ENCODE peak calls at places on chromosomes 6 and 20, in seven cellular contexts. One of them, this sample, is unnamed. For H3K9me3, the result is how much of the 10 kb centered on the place peaks cover.

GRCh38 chr20:1623501-1624250 is 3.9 kb upstream of the SIRPB1 start:
- DNase-seq in heart left ventricle: no peak
- DNase-seq in hepatocyte: peak
- DNase-seq in HCT116: no peak
- DNase-seq in mammary epithelial cell: no peak
- DNase-seq in tibial artery: no peak
- DNase-seq in lower lobe of right lung: no peak
- DNase-seq in this sample: no peak

GRCh38 chr6:30612687-30613248 is 4.3 kb downstream of the PPP1R10 start:
- DNase-seq in HCT116: no peak
- DNase-seq in tibial artery: no peak
- DNase-seq in lower lobe of right lung: no peak
- DNase-seq in mammary epithelial cell: no peak
- DNase-seq in hepatocyte: no peak
- DNase-seq in heart left ventricle: no peak
- DNase-seq in this sample: no peak

GRCh38 chr6:35203152-35203670 is 10.5 kb upstream of the SCUBE3 start:
- DNase-seq in hepatocyte: no peak
- DNase-seq in heart left ventricle: no peak
- DNase-seq in mammary epithelial cell: no peak
- DNase-seq in HCT116: no peak
- DNase-seq in lower lobe of right lung: no peak
- DNase-seq in tibial artery: no peak
- DNase-seq in this sample: no peak

GRCh38 chr20:12808006-12808567 is 200.7 kb upstream of the SPTLC3 start:
- DNase-seq in HCT116: no peak
- DNase-seq in hepatocyte: no peak
- DNase-seq in heart left ventricle: no peak
- DNase-seq in lower lobe of right lung: no peak
- DNase-seq in tibial artery: no peak
- DNase-seq in mammary epithelial cell: no peak
- DNase-seq in this sample: no peak

GRCh38 chr6:42099340-42100028 is 42.9 kb downstream of the C6orf132 start:
- DNase-seq in lower lobe of right lung: peak
- DNase-seq in hepatocyte: peak
- DNase-seq in heart left ventricle: no peak
- DNase-seq in HCT116: no peak
- DNase-seq in tibial artery: no peak
- DNase-seq in mammary epithelial cell: peak
- DNase-seq in this sample: no peak

GRCh38 chr6:107314644-107315043 is 144.7 kb downstream of the PDSS2 start:
- DNase-seq in hepatocyte: no peak
- DNase-seq in tibial artery: no peak
- DNase-seq in lower lobe of right lung: no peak
- DNase-seq in mammary epithelial cell: no peak
- DNase-seq in HCT116: no peak
- DNase-seq in heart left ventricle: no peak
- DNase-seq in this sample: no peak

GRCh38 chr6:26044140-26045045 is 42.8 kb upstream of the HFE start:
- DNase-seq in HCT116: no peak
- DNase-seq in tibial artery: no peak
- DNase-seq in hepatocyte: no peak
- DNase-seq in mammary epithelial cell: no peak
- DNase-seq in lower lobe of right lung: peak
- DNase-seq in heart left ventricle: no peak
- DNase-seq in this sample: peak

GRCh38 chr20:51154708-51155690 is 132.1 kb upstream of the KCNG1 start:
- DNase-seq in lower lobe of right lung: no peak
- DNase-seq in tibial artery: no peak
- DNase-seq in HCT116: no peak
- DNase-seq in heart left ventricle: no peak
- DNase-seq in mammary epithelial cell: no peak
- DNase-seq in hepatocyte: no peak
- DNase-seq in this sample: no peak

GRCh38 chr20:51335329-51335841 is 207.1 kb downstream of the NFATC2 start:
- DNase-seq in tibial artery: no peak
- DNase-seq in hepatocyte: peak
- DNase-seq in lower lobe of right lung: no peak
- DNase-seq in heart left ventricle: no peak
- DNase-seq in mammary epithelial cell: peak
- DNase-seq in HCT116: no peak
- DNase-seq in this sample: no peak

GRCh38 chr6:39009476-39009875 is 39.1 kb upstream of the GLP1R start:
- DNase-seq in heart left ventricle: no peak
- DNase-seq in mammary epithelial cell: no peak
- DNase-seq in hepatocyte: no peak
- DNase-seq in HCT116: no peak
- DNase-seq in tibial artery: no peak
- DNase-seq in lower lobe of right lung: no peak
- DNase-seq in this sample: no peak

GRCh38 chr6:51554029-51554428 is 533.4 kb downstream of the PKHD1 start:
- DNase-seq in HCT116: no peak
- DNase-seq in lower lobe of right lung: no peak
- DNase-seq in hepatocyte: no peak
- DNase-seq in mammary epithelial cell: no peak
- DNase-seq in tibial artery: no peak
- DNase-seq in heart left ventricle: no peak
- DNase-seq in this sample: no peak

GRCh38 chr6:168196385-168196860 is 117.4 kb upstream of the FRMD1 start:
- DNase-seq in HCT116: no peak
- DNase-seq in mammary epithelial cell: no peak
- DNase-seq in lower lobe of right lung: peak
- DNase-seq in hepatocyte: no peak
- DNase-seq in tibial artery: peak
- DNase-seq in heart left ventricle: no peak
- DNase-seq in this sample: no peak

GRCh38 chr6:31727034-31727716 is 1.9 kb downstream of the DDAH2 start:
- DNase-seq in HCT116: no peak
- DNase-seq in tibial artery: no peak
- DNase-seq in heart left ventricle: peak
- DNase-seq in lower lobe of right lung: no peak
- DNase-seq in mammary epithelial cell: no peak
- DNase-seq in hepatocyte: no peak
- DNase-seq in this sample: no peak

GRCh38 chr20:37932919-37933318 is 30.0 kb downstream of the VSTM2L start:
- DNase-seq in hepatocyte: no peak
- DNase-seq in mammary epithelial cell: no peak
- DNase-seq in HCT116: no peak
- DNase-seq in heart left ventricle: no peak
- DNase-seq in tibial artery: no peak
- DNase-seq in lower lobe of right lung: no peak
- DNase-seq in this sample: no peak

GRCh38 chr6:358432-358831 is 33.1 kb upstream of the IRF4 start:
- DNase-seq in HCT116: no peak
- DNase-seq in heart left ventricle: no peak
- DNase-seq in hepatocyte: no peak
- DNase-seq in mammary epithelial cell: no peak
- DNase-seq in tibial artery: peak
- DNase-seq in lower lobe of right lung: peak
- DNase-seq in this sample: no peak

GRCh38 chr6:109743739-109744138 is 52.6 kb downstream of the FIG4 start:
- DNase-seq in tibial artery: no peak
- DNase-seq in heart left ventricle: no peak
- DNase-seq in lower lobe of right lung: no peak
- DNase-seq in mammary epithelial cell: peak
- DNase-seq in hepatocyte: no peak
- DNase-seq in HCT116: no peak
- DNase-seq in this sample: no peak

GRCh38 chr20:60297649-60298048 is 339.4 kb downstream of the CDH26 start:
- DNase-seq in mammary epithelial cell: no peak
- DNase-seq in HCT116: no peak
- DNase-seq in tibial artery: no peak
- DNase-seq in heart left ventricle: no peak
- DNase-seq in lower lobe of right lung: no peak
- DNase-seq in hepatocyte: no peak
- DNase-seq in this sample: no peak

GRCh38 chr6:144361027-144361426 is 75.9 kb downstream of the UTRN start:
- DNase-seq in lower lobe of right lung: no peak
- DNase-seq in hepatocyte: no peak
- DNase-seq in tibial artery: no peak
- DNase-seq in mammary epithelial cell: no peak
- DNase-seq in HCT116: no peak
- DNase-seq in heart left ventricle: no peak
- DNase-seq in this sample: no peak

GRCh38 chr20:58906111-58906510 is 53.6 kb downstream of the GNAS start:
- DNase-seq in tibial artery: no peak
- DNase-seq in mammary epithelial cell: no peak
- DNase-seq in lower lobe of right lung: no peak
- DNase-seq in hepatocyte: no peak
- DNase-seq in heart left ventricle: no peak
- DNase-seq in HCT116: no peak
- DNase-seq in this sample: no peak

GRCh38 chr6:135675862-135676261 is 175.6 kb upstream of the PDE7B start:
- DNase-seq in tibial artery: no peak
- DNase-seq in lower lobe of right lung: no peak
- DNase-seq in heart left ventricle: no peak
- DNase-seq in mammary epithelial cell: peak
- DNase-seq in hepatocyte: peak
- DNase-seq in HCT116: peak
- DNase-seq in this sample: no peak

GRCh38 chr6:125302840-125303511 is 1.2 kb upstream of the HDDC2 start:
- DNase-seq in heart left ventricle: no peak
- DNase-seq in HCT116: no peak
- DNase-seq in hepatocyte: no peak
- DNase-seq in tibial artery: no peak
- DNase-seq in mammary epithelial cell: no peak
- DNase-seq in lower lobe of right lung: no peak
- DNase-seq in this sample: no peak

GRCh38 chr20:5691918-5692618 is 58.1 kb upstream of the SHLD1 start:
- DNase-seq in mammary epithelial cell: no peak
- DNase-seq in tibial artery: no peak
- DNase-seq in lower lobe of right lung: no peak
- DNase-seq in HCT116: no peak
- DNase-seq in heart left ventricle: no peak
- DNase-seq in hepatocyte: no peak
- DNase-seq in this sample: no peak

GRCh38 chr20:52103911-52104545 is 87.6 kb downstream of the ZFP64 start:
- DNase-seq in tibial artery: no peak
- DNase-seq in mammary epithelial cell: no peak
- DNase-seq in heart left ventricle: no peak
- DNase-seq in HCT116: no peak
- DNase-seq in hepatocyte: no peak
- DNase-seq in lower lobe of right lung: no peak
- DNase-seq in this sample: no peak

GRCh38 chr20:37276494-37277252 is 12.8 kb upstream of the MANBAL start:
- DNase-seq in hepatocyte: peak
- DNase-seq in tibial artery: no peak
- DNase-seq in lower lobe of right lung: no peak
- DNase-seq in HCT116: no peak
- DNase-seq in heart left ventricle: peak
- DNase-seq in mammary epithelial cell: peak
- DNase-seq in this sample: peak

GRCh38 chr6:130377371-130377770 is 11.6 kb downstream of the TMEM200A start:
- DNase-seq in lower lobe of right lung: no peak
- DNase-seq in heart left ventricle: no peak
- DNase-seq in HCT116: no peak
- DNase-seq in hepatocyte: no peak
- DNase-seq in tibial artery: no peak
- DNase-seq in mammary epithelial cell: no peak
- DNase-seq in this sample: no peak

GRCh38 chr20:36206641-36207040 is 29.6 kb upstream of the AAR2 start:
- DNase-seq in mammary epithelial cell: no peak
- DNase-seq in tibial artery: no peak
- DNase-seq in heart left ventricle: no peak
- DNase-seq in hepatocyte: no peak
- DNase-seq in lower lobe of right lung: no peak
- DNase-seq in HCT116: no peak
- DNase-seq in this sample: no peak

GRCh38 chr6:137764464-137764863 is 102.6 kb upstream of the TNFAIP3 start:
- DNase-seq in HCT116: no peak
- DNase-seq in lower lobe of right lung: no peak
- DNase-seq in heart left ventricle: no peak
- DNase-seq in tibial artery: no peak
- DNase-seq in mammary epithelial cell: peak
- DNase-seq in hepatocyte: no peak
- DNase-seq in this sample: no peak
- H3K27ac ChIP-seq in HCT116: no peak
- H3K27ac ChIP-seq in lower lobe of right lung: no peak
- H3K27ac ChIP-seq in heart left ventricle: no peak
- H3K27ac ChIP-seq in tibial artery: no peak
- H3K27ac ChIP-seq in mammary epithelial cell: peak
- H3K27ac ChIP-seq in hepatocyte: no peak
- H3K27ac ChIP-seq in this sample: no peak

GRCh38 chr6:16446241-16446640 is 207.9 kb downstream of the GMPR start:
- DNase-seq in lower lobe of right lung: no peak
- DNase-seq in tibial artery: no peak
- DNase-seq in heart left ventricle: no peak
- DNase-seq in hepatocyte: no peak
- DNase-seq in mammary epithelial cell: no peak
- DNase-seq in HCT116: no peak
- DNase-seq in this sample: no peak
- TF ChIP-seq CTCF in lower lobe of right lung: no peak
- TF ChIP-seq CTCF in tibial artery: no peak
- TF ChIP-seq CTCF in heart left ventricle: no peak
- TF ChIP-seq CTCF in hepatocyte: no peak
- TF ChIP-seq CTCF in mammary epithelial cell: no peak
- TF ChIP-seq CTCF in HCT116: no peak
- TF ChIP-seq CTCF in this sample: no peak

DNA sequence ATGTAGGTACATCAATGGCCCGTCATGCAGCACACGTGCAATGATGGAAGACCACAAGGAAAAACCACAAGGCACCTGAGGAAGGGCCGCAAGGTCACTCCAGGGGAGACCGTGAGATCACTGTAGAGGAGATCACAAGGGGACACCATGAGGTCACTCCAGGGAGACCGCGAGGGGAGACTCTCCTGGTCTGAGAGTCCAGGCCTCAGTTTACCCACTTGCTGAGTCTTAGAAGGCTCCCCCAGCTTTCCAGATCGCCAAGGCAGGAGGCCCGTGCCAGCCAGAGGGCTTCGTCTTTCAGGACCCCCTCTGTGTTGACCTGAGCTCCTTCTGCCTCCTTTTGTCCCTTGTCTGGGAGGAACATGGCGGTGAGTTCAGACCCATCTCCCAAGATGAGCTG is 232.2 kb downstream of the ERMARD start:
- DNase-seq in HCT116: no peak
- DNase-seq in tibial artery: peak
- DNase-seq in hepatocyte: no peak
- DNase-seq in heart left ventricle: no peak
- DNase-seq in lower lobe of right lung: no peak
- DNase-seq in mammary epithelial cell: no peak
- DNase-seq in this sample: no peak
- H3K9me3 ChIP-seq in HCT116: under half
- H3K9me3 ChIP-seq in tibial artery: under half
- H3K9me3 ChIP-seq in hepatocyte: under half
- H3K9me3 ChIP-seq in heart left ventricle: under half
- H3K9me3 ChIP-seq in lower lobe of right lung: under half
- H3K9me3 ChIP-seq in mammary epithelial cell: under half
- H3K9me3 ChIP-seq in this sample: under half

GRCh38 chr6:112956696-112957525 is 609.8 kb downstream of the RFPL4B start:
- DNase-seq in HCT116: no peak
- DNase-seq in hepatocyte: peak
- DNase-seq in lower lobe of right lung: no peak
- DNase-seq in heart left ventricle: peak
- DNase-seq in tibial artery: no peak
- DNase-seq in mammary epithelial cell: peak
- DNase-seq in this sample: no peak
- H3K27ac ChIP-seq in HCT116: no peak
- H3K27ac ChIP-seq in hepatocyte: no peak
- H3K27ac ChIP-seq in lower lobe of right lung: no peak
- H3K27ac ChIP-seq in heart left ventricle: no peak
- H3K27ac ChIP-seq in tibial artery: no peak
- H3K27ac ChIP-seq in mammary epithelial cell: no peak
- H3K27ac ChIP-seq in this sample: no peak

This sample was measured in left ventricle myocardium inferior.